ENCODE peak calls at places on chromosome 2, in five cellular contexts. A, N, W, K and R are unnamed samples.

GRCh38 chr2:75627902-75628504 is 18.6 kb upstream of the MRPL19 start:
- DNase-seq in A (peak; percentile 79), K (peak; percentile 86), W (peak; percentile 78), N (no peak), R (peak; percentile 94)

GRCh38 chr2:176845718-176846117 is 366.9 kb upstream of the HNRNPA3 start:
- DNase-seq in N (no peak), K (no peak), A (no peak), W (no peak), R (no peak)

GRCh38 chr2:12514631-12515437 is 201.9 kb upstream of the TRIB2 start:
- DNase-seq in A (peak; percentile 79), W (no peak), N (no peak), K (no peak), R (no peak)

GRCh38 chr2:73253400-73253799 is 19.3 kb downstream of the CCT7 start:
- DNase-seq in A (no peak), W (no peak), K (no peak), N (no peak), R (no peak)

GRCh38 chr2:17303054-17303453 is 215.2 kb downstream of the RAD51AP2 start:
- DNase-seq in K (no peak), W (no peak), A (no peak), N (no peak), R (no peak)

GRCh38 chr2:40103163-40103562 is 324.1 kb upstream of the THUMPD2 start:
- DNase-seq in K (no peak), N (no peak), A (no peak), W (no peak), R (no peak)

GRCh38 chr2:96947949-96948348 is 38.4 kb downstream of the FAM178B start:
- DNase-seq in N (no peak), A (no peak), W (no peak), K (no peak), R (no peak)

GRCh38 chr2:150856596-150857281 is 369.3 kb upstream of the RND3 start:
- DNase-seq in N (no peak), K (no peak), A (no peak), W (no peak), R (no peak)

GRCh38 chr2:152407204-152407721 is 72.3 kb downstream of the FMNL2 start:
- DNase-seq in W (peak; percentile 39), A (no peak), K (no peak), N (peak; percentile 84), R (peak; percentile 85)

GRCh38 chr2:47897191-47897955 is 8.9 kb downstream of the FBXO11 start:
- DNase-seq in W (no peak), N (no peak), A (no peak), K (no peak), R (no peak)

GRCh38 chr2:26471278-26471677 is 6.6 kb downstream of the OTOF start:
- DNase-seq in W (no peak), N (no peak), K (peak; percentile 46), A (no peak), R (no peak)

GRCh38 chr2:173446722-173447121 is 92.0 kb downstream of the CDCA7 start:
- DNase-seq in N (no peak), A (no peak), W (no peak), K (no peak), R (no peak)

GRCh38 chr2:234469251-234469845 is 27.5 kb downstream of the ARL4C start:
- DNase-seq in N (no peak), A (no peak), K (no peak), W (no peak), R (no peak)

GRCh38 chr2:39666489-39667141 is 898 bp downstream of the TMEM178A start:
- DNase-seq in N (no peak), W (peak; percentile 18), A (no peak), K (no peak), R (peak; percentile 70)

GRCh38 chr2:229611360-229611759 is 103.0 kb downstream of the DNER start:
- DNase-seq in N (no peak), A (no peak), W (no peak), K (no peak), R (no peak)

GRCh38 chr2:107542314-107542740 is 284.4 kb upstream of the RGPD4 start:
- DNase-seq in K (no peak), N (no peak), W (no peak), A (no peak), R (peak; percentile 50)

GRCh38 chr2:197675711-197676188 is 363 bp upstream of the RFTN2 start:
- DNase-seq in N (no peak), A (no peak), W (peak; percentile 23), K (no peak), R (peak; percentile 67)

GRCh38 chr2:188142088-188142487 is 149.6 kb upstream of the GULP1 start:
- DNase-seq in K (no peak), A (no peak), W (no peak), N (no peak), R (no peak)

GRCh38 chr2:113173563-113174368 is at the start of gene PSD4:
- DNase-seq in A (peak; percentile 97), N (peak; percentile 69), K (peak; percentile 97), W (no peak), R (peak; percentile 74)

GRCh38 chr2:181586569-181587076 is 70.3 kb downstream of the CERKL start:
- DNase-seq in W (no peak), A (peak; percentile 50), K (no peak), N (no peak), R (no peak)

GRCh38 chr2:205716126-205716525 is 33.8 kb downstream of the NRP2 start:
- DNase-seq in W (no peak), K (no peak), A (no peak), N (no peak), R (peak; percentile 87)

GRCh38 chr2:131104487-131105155 is 515 bp upstream of the PLEKHB2 start:
- DNase-seq in K (peak; percentile 93), A (peak; percentile 56), N (peak; percentile 78), W (no peak), R (no peak)

DNA sequence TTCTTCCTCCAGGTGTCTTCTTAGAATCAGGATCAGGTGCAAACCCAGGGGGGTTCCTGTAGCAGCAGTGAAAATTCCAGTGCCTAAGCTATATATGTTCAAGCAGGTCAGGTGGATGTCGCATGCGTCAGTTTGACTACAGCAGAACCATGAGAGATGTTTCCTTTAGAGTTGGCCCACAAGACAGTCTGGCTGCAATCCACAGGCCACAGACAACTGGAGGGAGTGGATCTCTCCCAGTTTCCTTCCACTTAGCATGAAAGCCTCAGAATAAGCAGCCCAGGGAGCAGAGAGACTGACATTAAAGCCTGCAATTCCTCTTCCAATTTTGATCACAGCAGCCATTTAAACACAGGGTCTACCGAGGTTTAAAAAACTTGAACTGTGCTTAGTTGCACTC is 1.1 kb upstream of the KCNE4 start:
- DNase-seq in A (no peak), N (peak; percentile 71), K (no peak), W (no peak), R (no peak)
- H3K4me1 ChIP-seq in A (no peaks in the 10 kb centered on the region), N (peaks cover 20% of the 10 kb centered on the region), K (peaks cover 6% of the 10 kb centered on the region), W (peaks cover 6% of the 10 kb centered on the region), R (no peaks in the 10 kb centered on the region)

GRCh38 chr2:1972948-1973347 is 228.6 kb upstream of the PXDN start:
- DNase-seq in A (no peak), K (no peak), W (no peak), N (no peak), R (no peak)

GRCh38 chr2:1975060-1975459 is 230.7 kb upstream of the PXDN start:
- DNase-seq in N (no peak), K (no peak), W (no peak), A (no peak), R (no peak)

GRCh38 chr2:1974391-1974790 is 230.1 kb upstream of the PXDN start:
- DNase-seq in A (no peak), N (no peak), W (no peak), K (no peak), R (no peak)

GRCh38 chr2:1972428-1972827 is 228.1 kb upstream of the PXDN start:
- DNase-seq in W (no peak), N (no peak), A (no peak), K (no peak), R (no peak)

GRCh38 chr2:1973636-1974035 is 229.3 kb upstream of the PXDN start:
- DNase-seq in N (no peak), K (no peak), W (no peak), A (no peak), R (peak; percentile 71)
- TF ChIP-seq CTCF in N (no peak), K (no peak), W (no peak), A (no peak), R (no peak)

DNA sequence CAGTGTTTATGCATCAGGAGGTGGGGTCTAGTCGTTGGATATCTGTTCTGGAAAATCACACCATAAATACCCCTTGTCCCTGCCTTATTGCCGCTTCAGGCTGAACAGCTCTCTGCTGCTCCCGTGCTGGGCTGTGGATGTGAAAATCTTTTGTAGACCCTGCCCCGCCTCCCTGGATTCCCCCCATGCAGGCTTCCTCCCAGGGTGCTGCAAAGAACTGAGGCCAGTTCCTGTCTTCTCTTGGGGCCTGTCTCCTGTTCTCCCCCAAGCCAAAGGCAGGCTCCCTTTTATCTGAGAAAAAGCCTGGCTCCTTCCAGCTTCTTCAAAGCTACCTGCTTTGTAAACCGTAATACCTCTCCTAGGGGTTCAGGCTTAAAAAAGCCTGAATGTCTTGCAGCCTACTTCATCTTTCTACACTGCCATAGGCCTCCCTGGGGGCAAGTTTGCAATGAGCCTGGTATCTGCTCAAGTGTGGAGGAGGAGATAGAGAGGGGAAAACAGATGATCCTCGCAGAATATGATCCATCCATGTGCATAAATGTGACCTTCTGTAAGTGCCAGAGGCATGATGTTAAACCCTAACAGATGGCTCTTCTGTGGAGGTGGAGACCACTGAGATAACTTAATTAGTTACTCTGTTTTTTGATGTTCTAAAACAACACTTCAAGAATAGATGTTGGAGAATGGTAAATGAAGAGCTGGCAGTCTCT is 55.3 kb downstream of the VWA3B start:
- DNase-seq in K (no peak), W (no peak), A (no peak), N (no peak), R (peak; percentile 56)
- H3K4me1 ChIP-seq in K (no peaks in the 10 kb centered on the region), W (no peaks in the 10 kb centered on the region), A (no peaks in the 10 kb centered on the region), N (no peaks in the 10 kb centered on the region), R (peaks cover 3% of the 10 kb centered on the region)

DNA sequence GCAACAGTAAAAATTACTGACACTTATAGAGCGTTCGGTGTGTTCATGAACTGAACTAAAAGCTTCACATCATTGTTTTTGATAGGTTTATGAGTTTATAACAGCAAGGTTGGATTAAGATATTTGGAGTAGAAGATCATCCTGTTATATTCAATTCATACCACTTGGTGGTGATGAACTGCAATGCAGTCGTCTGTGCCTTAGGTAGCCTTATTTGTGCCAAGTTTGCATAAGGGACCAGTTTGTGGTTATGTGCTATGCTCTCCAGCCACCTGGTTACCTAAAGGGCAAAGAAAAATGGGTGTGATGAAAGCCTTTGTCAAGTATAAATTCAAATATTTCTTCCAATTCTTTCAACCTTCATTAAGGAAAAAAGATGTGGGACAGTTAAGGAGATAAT is 150.9 kb upstream of the KCNH7 start:
- DNase-seq in N (no peak), K (no peak), A (no peak), W (no peak), R (no peak)
- TF ChIP-seq CTCF in N (no peak), K (no peak), A (no peak), W (no peak), R (peak; percentile 45)